ENCODE peak calls at places on chromosome 13, in six cellular contexts. G, J, M, H, I and U are unnamed samples. For H3K36me3, the result is how much of the 10 kb centered on the place peaks cover.

GRCh38 chr13:96822900-96823299 is 171.4 kb downstream of the OXGR1 start:
- DNase-seq in G (no peak), J (no peak), M (no peak), H (peak), I (no peak), U (no peak)

GRCh38 chr13:24060993-24061392 is 99.5 kb upstream of the SPATA13 start:
- DNase-seq in G (no peak), J (no peak), M (no peak), H (no peak), I (no peak), U (no peak)

GRCh38 chr13:23510979-23511735 is 59.1 kb upstream of the TNFRSF19 start:
- DNase-seq in G (no peak), J (no peak), M (no peak), H (peak), I (no peak), U (no peak)

GRCh38 chr13:109088528-109088927 is 459.1 kb downstream of the MYO16 start:
- DNase-seq in G (no peak), J (no peak), M (no peak), H (no peak), I (no peak), U (no peak)

GRCh38 chr13:102870677-102871415 is 25.0 kb downstream of the ERCC5 start:
- DNase-seq in G (peak), J (no peak), M (peak), H (peak), I (peak), U (no peak)

GRCh38 chr13:30718661-30719520 is 16.5 kb upstream of the ALOX5AP start:
- DNase-seq in G (no peak), J (no peak), M (no peak), H (peak), I (no peak), U (no peak)

GRCh38 chr13:32031025-32031814 is at the start of gene FRY:
- DNase-seq in G (peak), J (peak), M (peak), H (peak), I (peak), U (peak)

GRCh38 chr13:76822691-76823267 is 63.4 kb downstream of the KCTD12 start:
- DNase-seq in G (no peak), J (no peak), M (no peak), H (peak), I (no peak), U (no peak)

GRCh38 chr13:91236942-91237341 is 110.5 kb upstream of the MIR17HG start:
- DNase-seq in G (no peak), J (no peak), M (no peak), H (no peak), I (no peak), U (no peak)

GRCh38 chr13:29991343-29991742 is 140.9 kb upstream of the UBL3 start:
- DNase-seq in G (no peak), J (no peak), M (no peak), H (no peak), I (no peak), U (no peak)

GRCh38 chr13:21668665-21669599 is 1.9 kb upstream of the FGF9 start:
- DNase-seq in G (peak), J (no peak), M (no peak), H (peak), I (peak), U (no peak)

DNA sequence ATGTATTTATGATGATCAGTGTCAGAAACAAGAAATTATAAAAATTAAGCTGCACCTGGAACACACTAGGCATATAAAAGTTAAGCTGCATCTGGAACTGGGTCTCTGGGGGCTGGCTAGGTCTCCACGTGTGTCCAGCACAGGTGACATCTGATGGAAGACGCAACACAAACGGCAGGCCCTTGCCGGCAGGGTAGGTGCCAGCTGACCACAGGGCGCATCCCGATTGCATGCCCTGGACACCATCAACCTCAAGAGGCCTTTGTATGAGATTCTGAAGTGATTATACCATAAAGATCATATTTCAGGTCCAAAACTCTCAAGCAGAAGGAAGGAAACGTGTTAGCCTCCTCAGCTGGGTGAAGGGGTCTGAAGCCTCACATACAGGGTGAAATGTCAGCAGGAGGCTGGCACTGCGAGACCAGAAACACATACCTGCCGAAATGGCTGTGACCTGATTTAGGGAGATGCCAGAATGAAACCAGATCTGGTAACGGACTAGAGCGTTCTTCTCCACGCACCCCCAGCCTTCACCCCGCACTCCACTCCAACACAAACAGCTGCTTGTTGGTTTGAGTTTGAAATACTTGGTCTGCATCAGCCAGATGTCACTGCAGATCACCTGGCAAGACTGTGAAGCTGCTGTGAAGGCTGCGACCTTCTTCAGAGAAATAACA is 37.3 kb downstream of the COL4A1 start:
- DNase-seq in G (no peak), J (no peak), M (no peak), H (no peak), I (no peak), U (peak)
- H3K36me3 ChIP-seq in G (under half), J (under half), M (under half), H (under half), I (under half), U (under half)

DNA sequence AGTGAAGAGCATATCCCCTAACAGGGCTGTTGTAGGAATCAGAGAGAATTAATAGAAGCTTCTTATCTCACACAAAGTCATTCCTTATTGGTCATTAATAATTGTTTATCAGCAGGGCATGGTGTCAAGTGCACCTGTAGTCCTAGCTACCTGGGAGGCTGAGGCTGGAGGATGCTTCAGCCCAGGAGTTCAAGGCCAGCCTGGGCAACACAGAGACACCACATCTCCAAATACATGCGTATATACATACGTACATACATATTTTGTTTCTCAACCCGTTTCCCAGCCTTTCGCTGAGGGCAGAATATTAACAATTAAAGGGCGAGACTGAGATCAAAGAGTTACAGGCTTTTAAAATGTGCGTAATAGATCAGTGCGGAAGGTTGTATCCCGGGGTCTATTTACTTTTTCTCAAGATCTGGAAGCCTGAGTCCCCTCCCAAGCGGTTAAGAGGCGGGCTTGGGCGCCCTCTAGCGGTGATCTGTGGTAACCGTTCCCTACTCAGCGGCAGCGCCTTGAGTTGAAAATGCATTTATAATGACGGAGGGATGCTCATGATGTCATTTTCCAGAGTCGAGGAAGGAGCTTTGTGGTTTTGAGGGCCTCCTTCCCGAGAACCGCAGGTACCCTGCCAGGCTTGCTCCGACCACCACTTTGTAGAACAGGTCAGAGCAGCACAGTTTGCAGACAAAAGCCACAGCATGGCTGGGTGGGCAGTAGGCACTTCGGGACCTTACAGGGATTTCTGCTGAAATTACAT is 169.6 kb upstream of the GPR12 start:
- DNase-seq in G (peak), J (peak), M (peak), H (peak), I (peak), U (no peak)
- H3K4me3 ChIP-seq in G (no peak), J (no peak), M (no peak), H (no peak), I (no peak), U (no peak)

GRCh38 chr13:46170687-46171086 is 11.3 kb downstream of the LCP1 start:
- DNase-seq in G (no peak), J (no peak), M (no peak), H (peak), I (no peak), U (no peak)
- H3K36me3 ChIP-seq in G (under half), J (under half), M (under half), H (under half), I (under half), U (under half)

DNA sequence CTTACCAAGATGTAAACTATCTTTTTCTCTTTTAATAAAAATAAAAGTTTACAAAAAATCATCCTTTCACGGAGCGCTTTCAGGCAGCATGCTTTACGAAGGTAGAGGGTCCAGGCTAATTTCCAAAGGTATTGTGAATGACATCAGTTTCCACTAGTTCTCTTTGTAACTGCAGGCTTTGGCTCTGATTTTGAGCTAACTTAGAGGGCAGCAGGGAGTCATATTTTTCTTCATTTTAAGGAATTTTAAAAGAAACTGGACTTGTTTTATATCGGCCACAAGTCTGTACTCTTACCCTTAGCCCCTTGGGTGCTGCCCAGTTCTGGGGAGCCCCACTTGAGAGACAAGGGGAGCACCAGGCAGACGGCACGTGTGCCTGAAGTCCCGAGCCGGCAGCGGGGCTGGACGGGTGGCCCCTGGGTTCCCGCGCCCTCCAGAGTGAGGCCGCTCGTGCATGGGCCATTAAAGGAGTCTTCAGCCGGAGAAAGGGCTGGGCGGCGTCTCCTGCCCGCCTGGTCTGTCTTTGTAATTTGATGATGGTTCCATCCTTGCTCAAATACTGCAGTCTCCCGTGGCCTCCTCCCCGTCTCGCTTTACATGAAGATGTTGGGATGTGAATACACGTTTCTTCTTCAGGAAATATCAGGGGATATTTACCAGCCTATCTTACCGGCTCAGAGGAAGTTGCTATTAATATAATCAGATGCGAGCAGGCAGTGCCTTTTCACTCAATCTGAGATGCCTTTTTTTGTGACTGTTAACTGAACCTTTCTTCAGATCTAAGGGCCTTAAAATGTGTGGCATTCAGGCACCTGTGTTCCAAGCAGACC is 67.4 kb downstream of the GGACT start:
- DNase-seq in G (no peak), J (no peak), M (no peak), H (no peak), I (no peak), U (no peak)
- H3K4me3 ChIP-seq in G (peak), J (no peak), M (no peak), H (no peak), I (no peak), U (no peak)

GRCh38 chr13:114258589-114258988 is 22.8 kb upstream of the UPF3A start:
- DNase-seq in G (no peak), J (no peak), M (no peak), H (no peak), I (no peak), U (no peak)
- H3K36me3 ChIP-seq in G (half or more), J (under half), M (half or more), H (under half), I (under half), U (half or more)

GRCh38 chr13:98301721-98302120 is 124.7 kb upstream of the RNF113B start:
- DNase-seq in G (no peak), J (no peak), M (no peak), H (no peak), I (no peak), U (no peak)

GRCh38 chr13:98299243-98299953 is 122.3 kb upstream of the RNF113B start:
- DNase-seq in G (no peak), J (no peak), M (no peak), H (no peak), I (no peak), U (no peak)

GRCh38 chr13:98298599-98298998 is 121.5 kb upstream of the RNF113B start:
- DNase-seq in G (no peak), J (no peak), M (no peak), H (peak), I (no peak), U (no peak)

GRCh38 chr13:98299954-98300350 is 122.9 kb upstream of the RNF113B start:
- DNase-seq in G (no peak), J (no peak), M (no peak), H (no peak), I (no peak), U (no peak)

DNA sequence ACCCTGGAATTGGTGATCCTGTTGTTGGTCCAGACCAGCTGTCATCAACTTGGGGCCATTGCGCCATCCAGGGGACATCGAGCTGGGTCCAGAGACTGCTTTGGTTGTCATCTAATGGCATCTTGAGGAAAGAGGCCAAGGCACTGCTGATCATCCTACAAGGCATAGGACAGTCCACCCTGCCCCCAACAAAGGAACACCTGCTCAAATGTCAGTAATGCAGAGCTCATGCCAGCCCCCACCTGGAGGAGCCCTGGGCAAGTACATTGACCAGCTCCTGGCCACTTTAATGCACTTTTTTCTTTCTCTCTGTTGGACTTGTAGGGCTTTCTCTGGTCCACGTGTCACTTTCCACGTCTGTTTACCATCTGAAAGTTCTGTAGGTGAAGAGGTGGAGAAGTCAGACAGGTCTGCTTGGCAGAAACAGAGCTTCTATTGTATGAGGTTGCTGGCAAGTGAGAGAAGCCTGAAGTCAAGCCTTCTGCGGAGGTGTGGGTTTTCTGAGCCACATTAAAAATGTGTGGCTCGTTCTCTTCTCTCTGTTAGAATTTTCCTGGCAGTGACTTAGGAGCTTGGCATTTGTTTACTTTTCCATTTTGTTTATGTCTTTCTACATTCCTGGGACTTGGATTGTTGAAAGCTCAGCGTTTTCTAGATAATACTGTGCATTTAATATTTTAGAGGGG is 124.0 kb upstream of the RNF113B start:
- DNase-seq in G (no peak), J (no peak), M (no peak), H (peak), I (no peak), U (no peak)
- H3K4me3 ChIP-seq in G (no peak), J (no peak), M (no peak), H (no peak), I (no peak), U (no peak)

DNA sequence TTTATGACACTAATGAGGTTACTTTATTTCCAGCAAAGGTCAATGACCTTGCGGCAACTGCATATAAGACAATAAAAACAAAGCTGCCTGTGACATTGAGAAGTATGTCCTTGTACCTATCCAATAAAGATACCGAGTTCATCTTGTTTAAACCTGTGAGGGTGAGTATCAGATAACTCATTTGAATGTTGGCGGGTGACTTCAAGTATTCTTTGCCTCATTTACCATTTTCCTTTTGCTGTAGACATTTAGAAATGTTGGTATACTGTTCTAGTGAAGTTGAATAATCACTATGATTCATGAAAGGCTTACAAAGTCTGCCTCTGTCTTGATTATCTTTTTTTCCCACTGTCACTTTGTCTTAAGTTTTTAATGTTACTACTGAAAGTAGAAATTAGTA is 65.0 kb downstream of the COG3 start:
- DNase-seq in G (no peak), J (no peak), M (no peak), H (no peak), I (no peak), U (no peak)
- H3K36me3 ChIP-seq in G (under half), J (under half), M (half or more), H (under half), I (under half), U (under half)

DNA sequence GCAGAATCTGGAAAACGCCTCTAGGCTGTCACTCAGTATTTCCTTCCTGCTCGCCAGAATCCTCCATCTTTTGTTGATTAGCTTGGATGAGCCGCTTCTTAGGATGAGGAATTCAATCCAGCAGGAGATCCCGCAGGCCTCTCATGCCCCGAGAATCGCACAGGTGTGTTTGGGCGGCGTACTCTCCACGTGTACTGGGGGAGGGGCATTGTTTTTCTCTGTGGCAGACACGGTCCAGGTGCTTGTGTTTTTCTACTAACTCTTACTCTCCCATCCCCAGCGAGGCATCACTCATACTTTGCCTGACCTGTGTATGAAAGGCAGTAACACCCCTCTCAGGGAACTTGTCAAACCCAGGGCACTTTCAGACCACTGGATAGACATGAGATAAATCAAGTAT is 40.1 kb downstream of the ZIC5 start:
- DNase-seq in G (no peak), J (no peak), M (no peak), H (no peak), I (no peak), U (no peak)
- H3K4me3 ChIP-seq in G (no peak), J (no peak), M (no peak), H (no peak), I (no peak), U (no peak)

GRCh38 chr13:72757792-72758535 is 23.7 kb downstream of the DIS3 start:
- DNase-seq in G (no peak), J (no peak), M (no peak), H (no peak), I (no peak), U (no peak)
- H3K36me3 ChIP-seq in G (under half), J (under half), M (half or more), H (under half), I (under half), U (half or more)

DNA sequence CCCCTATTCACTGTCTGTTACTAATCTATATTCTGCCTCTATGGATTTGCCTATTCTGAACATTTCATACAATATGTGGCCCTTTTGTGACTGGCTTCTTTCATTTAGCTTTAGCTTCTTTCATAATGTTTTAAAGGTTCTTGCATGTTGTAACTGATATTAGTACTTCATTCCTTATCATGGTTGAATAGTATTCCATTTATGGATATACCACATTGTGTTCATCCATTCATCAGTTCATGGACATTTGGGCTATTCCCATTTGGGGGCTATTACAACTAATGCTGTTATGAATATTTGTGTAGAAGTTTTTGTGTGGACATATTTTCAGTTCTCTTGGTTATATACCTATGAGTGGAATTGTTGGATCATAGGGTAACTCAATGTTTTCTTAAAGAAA is 44.4 kb upstream of the TDRD3 start:
- DNase-seq in G (no peak), J (no peak), M (no peak), H (no peak), I (no peak), U (no peak)
- H3K4me3 ChIP-seq in G (no peak), J (no peak), M (no peak), H (no peak), I (no peak), U (no peak)